ENCODE peak calls at places on chromosome 16, in ten cellular contexts. P is psoas muscle; Y is CD8-positive, alpha-beta T cell; J is body of pancreas; W is stomach; N is transverse colon; R is neural progenitor cell; I is A549; S is tibial artery; Z is CD8-positive, alpha-beta memory T cell. A is an unnamed sample.

GRCh38 chr16:4115209-4115940 is 867 bp downstream of the ADCY9 start:
- DNase-seq in Z (peak; percentile 23), S (peak; percentile 49), I (peak; percentile 60), P (peak; percentile 82), Y (peak; percentile 67), W (peak; percentile 54), R (peak; percentile 84), N (peak; percentile 51), J (peak; percentile 65), A (peak; percentile 23)

GRCh38 chr16:78298986-78299385 is 199.5 kb downstream of the WWOX start:
- DNase-seq in I (no peak), N (no peak), Z (no peak), P (no peak), R (no peak), J (no peak), S (no peak), W (no peak), Y (no peak), A (no peak)

GRCh38 chr16:14310519-14310991 is 239.4 kb downstream of the MRTFB start:
- DNase-seq in W (no peak), P (peak; percentile 67), S (no peak), Z (no peak), N (peak; percentile 44), I (peak; percentile 63), J (no peak), R (peak; percentile 45), Y (no peak), A (no peak)

GRCh38 chr16:69904495-69905170 is 46.5 kb upstream of the CLEC18A start:
- DNase-seq in S (no peak), P (no peak), Y (no peak), W (peak; percentile 60), I (no peak), N (peak; percentile 41), J (no peak), Z (no peak), R (no peak), A (no peak)

GRCh38 chr16:66116163-66116792 is 250.2 kb upstream of the CDH5 start:
- DNase-seq in R (no peak), S (no peak), Z (no peak), W (no peak), Y (no peak), I (no peak), J (no peak), N (no peak), P (no peak), A (no peak)

GRCh38 chr16:73012341-73012740 is 35.6 kb downstream of the ZFHX3 start:
- DNase-seq in N (no peak), W (no peak), R (no peak), Y (no peak), P (no peak), I (no peak), S (no peak), J (no peak), Z (no peak), A (no peak)

GRCh38 chr16:4911831-4912422 is 25.0 kb downstream of the PPL start:
- DNase-seq in J (no peak), Z (no peak), W (no peak), S (no peak), I (no peak), R (no peak), P (no peak), Y (no peak), N (no peak), A (no peak)

GRCh38 chr16:49754495-49755290 is 101.2 kb downstream of the ZNF423 start:
- DNase-seq in S (peak; percentile 34), N (peak; percentile 20), W (no peak), R (peak; percentile 85), Z (no peak), I (no peak), P (no peak), Y (no peak), J (no peak), A (no peak)

GRCh38 chr16:14538604-14539003 is 91.5 kb downstream of the PARN start:
- DNase-seq in R (no peak), W (no peak), Z (no peak), S (no peak), P (no peak), N (no peak), Y (no peak), I (no peak), J (no peak), A (no peak)

GRCh38 chr16:17301593-17302135 is 169.1 kb downstream of the XYLT1 start:
- DNase-seq in N (peak; percentile 55), I (no peak), P (no peak), Z (no peak), R (no peak), S (no peak), Y (no peak), W (peak; percentile 29), J (peak; percentile 46), A (no peak)

GRCh38 chr16:87062569-87063442 is 254.4 kb downstream of the C16orf95 start:
- DNase-seq in Y (no peak), Z (no peak), R (peak; percentile 94), I (peak; percentile 70), N (peak; percentile 55), J (peak; percentile 75), W (peak; percentile 73), P (no peak), S (peak; percentile 73), A (no peak)

GRCh38 chr16:56357291-56357764 is 68.0 kb downstream of the AMFR start:
- DNase-seq in J (peak; percentile 2), Z (no peak), W (peak; percentile 24), R (peak; percentile 29), I (no peak), N (peak; percentile 7), Y (no peak), S (no peak), P (peak; percentile 59), A (no peak)

GRCh38 chr16:81384006-81384405 is 60.6 kb upstream of the CMIP start:
- DNase-seq in R (peak; percentile 73), J (no peak), N (no peak), P (no peak), Y (no peak), Z (no peak), I (no peak), S (no peak), W (no peak), A (no peak)

GRCh38 chr16:78648517-78648916 is 549.1 kb downstream of the WWOX start:
- DNase-seq in S (no peak), P (no peak), N (no peak), Z (no peak), J (peak; percentile 7), Y (no peak), R (no peak), W (peak; percentile 68), I (no peak), A (no peak)

DNA sequence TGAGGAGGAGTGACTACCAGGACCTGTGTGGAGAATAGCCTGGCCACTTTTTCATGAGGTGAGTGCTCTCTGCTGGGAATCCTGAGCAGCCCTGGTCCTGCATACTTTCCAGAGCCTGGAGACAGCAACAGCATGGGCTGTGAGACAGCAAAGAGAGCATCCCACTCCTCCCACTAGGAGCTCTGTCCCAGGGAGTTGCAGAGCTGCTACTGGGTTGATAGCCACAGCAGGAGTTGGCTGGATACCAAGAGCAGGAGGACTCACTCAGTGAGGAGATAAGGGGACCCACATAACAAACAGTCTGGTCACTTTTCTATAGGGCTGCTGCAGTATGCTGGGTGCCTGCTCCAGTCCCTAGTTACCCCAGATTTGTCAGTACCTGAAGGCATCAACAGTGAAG is 439.3 kb upstream of the CDH8 start:
- DNase-seq in R (no peak), P (no peak), W (no peak), N (no peak), I (no peak), Y (no peak), J (no peak), Z (no peak), S (no peak), A (no peak)
- H3K9me3 ChIP-seq in R (no peaks in the 10 kb centered on the region), P (no peaks in the 10 kb centered on the region), W (peaks cover 54% of the 10 kb centered on the region), N (peaks cover 5% of the 10 kb centered on the region), I (no peaks in the 10 kb centered on the region), Y (no peaks in the 10 kb centered on the region), J (no peaks in the 10 kb centered on the region), Z (no peaks in the 10 kb centered on the region), S (no peaks in the 10 kb centered on the region), A (peaks cover 2% of the 10 kb centered on the region)

GRCh38 chr16:89994389-89994720 is 24.9 kb downstream of the DBNDD1 start:
- DNase-seq in Z (no peak), J (no peak), P (peak; percentile 41), I (no peak), R (no peak), W (no peak), Y (no peak), N (no peak), S (no peak), A (no peak)
- H3K9me3 ChIP-seq in Z (no peaks in the 10 kb centered on the region), J (no peaks in the 10 kb centered on the region), P (no peaks in the 10 kb centered on the region), I (peaks cover 56% of the 10 kb centered on the region), R (no peaks in the 10 kb centered on the region), W (no peaks in the 10 kb centered on the region), Y (no peaks in the 10 kb centered on the region), N (no peaks in the 10 kb centered on the region), S (no peaks in the 10 kb centered on the region), A (peaks cover 3% of the 10 kb centered on the region)

DNA sequence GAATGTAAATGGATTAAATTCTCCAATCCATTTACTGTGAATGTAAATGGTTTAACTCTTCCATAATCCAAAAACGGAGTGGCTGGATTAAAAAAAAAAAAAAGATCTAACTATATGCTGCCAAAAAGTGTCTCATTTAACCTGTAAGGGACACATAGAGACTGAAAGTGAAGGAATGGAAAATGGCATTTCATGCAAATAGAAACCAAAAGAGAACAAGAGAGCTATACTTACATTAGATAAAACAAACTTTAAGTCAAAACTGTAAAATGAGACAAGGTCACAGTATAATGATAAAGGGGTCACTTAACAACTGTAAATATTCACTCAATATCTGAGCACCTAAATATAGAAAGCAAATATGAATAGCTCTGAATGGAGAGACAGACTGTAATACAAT is 36.6 kb downstream of the CDR2 start:
- DNase-seq in S (no peak), J (no peak), R (no peak), N (no peak), P (no peak), Z (no peak), W (no peak), Y (no peak), I (no peak), A (no peak)
- H3K9me3 ChIP-seq in S (peaks cover 4% of the 10 kb centered on the region), J (no peaks in the 10 kb centered on the region), R (peaks cover 9% of the 10 kb centered on the region), N (peaks cover 7% of the 10 kb centered on the region), P (peaks cover 15% of the 10 kb centered on the region), Z (peaks cover 12% of the 10 kb centered on the region), W (peaks cover 22% of the 10 kb centered on the region), Y (peaks cover 5% of the 10 kb centered on the region), I (peaks cover 45% of the 10 kb centered on the region), A (peaks cover 18% of the 10 kb centered on the region)

GRCh38 chr16:31710880-31711279 is 162.7 kb upstream of the ZNF267 start:
- DNase-seq in R (no peak), W (no peak), N (no peak), P (no peak), J (no peak), Y (no peak), S (no peak), Z (no peak), I (no peak), A (no peak)

GRCh38 chr16:31713071-31713944 is 160.3 kb upstream of the ZNF267 start:
- DNase-seq in Y (peak; percentile 94), W (peak; percentile 95), Z (peak; percentile 87), P (peak; percentile 95), J (peak; percentile 95), S (peak; percentile 94), I (peak; percentile 93), N (peak; percentile 94), R (peak; percentile 95), A (peak; percentile 80)

GRCh38 chr16:31712064-31712540 is 161.5 kb upstream of the ZNF267 start:
- DNase-seq in J (peak; percentile 62), S (no peak), Z (no peak), W (no peak), Y (no peak), I (no peak), N (no peak), R (no peak), P (no peak), A (no peak)

GRCh38 chr16:31710134-31710533 is 163.5 kb upstream of the ZNF267 start:
- DNase-seq in R (no peak), W (no peak), Z (no peak), S (no peak), P (no peak), Y (no peak), I (no peak), J (no peak), N (no peak), A (no peak)

GRCh38 chr16:31711344-31711845 is 162.2 kb upstream of the ZNF267 start:
- DNase-seq in W (no peak), S (no peak), N (no peak), J (no peak), Y (no peak), R (no peak), P (no peak), Z (no peak), I (no peak), A (no peak)
- H3K9me3 ChIP-seq in W (no peaks in the 10 kb centered on the region), S (no peaks in the 10 kb centered on the region), N (no peaks in the 10 kb centered on the region), J (no peaks in the 10 kb centered on the region), Y (no peaks in the 10 kb centered on the region), R (no peaks in the 10 kb centered on the region), P (no peaks in the 10 kb centered on the region), Z (no peaks in the 10 kb centered on the region), I (peaks cover 10% of the 10 kb centered on the region), A (no peaks in the 10 kb centered on the region)